ENCODE peak calls at places on chromosome 1, in six cellular contexts. Q is OCI-LY7; K is activated CD8-positive, alpha-beta memory T cell treated with anti-CD3 and anti-CD28 coated beads, Interleukin-2, amount 50 U/mL, for 48 hours; R is naive thymus-derived CD8-positive, alpha-beta T cell; P is GM03348; U is stimulated activated effector memory CD8-positive, alpha-beta T cell treated with anti-CD3 and anti-CD28 coated beads, Interleukin-12 subunit alpha, Interleukin-12 subunit beta, amount 100 ng/mL, for 72 hours. J is an unnamed sample.
A peak's percentile ranks its signal among the peaks of the same experiment; 100 is the strongest.

GRCh38 chr1:155977607-155978324 is 581 bp downstream of the ARHGEF2 start:
- DNase-seq in R (no peak), P (peak; percentile 71), U (peak; percentile 82), K (peak; percentile 82), Q (no peak), J (peak; percentile 76)

GRCh38 chr1:68128820-68129219 is 78.4 kb upstream of the DIRAS3 start:
- DNase-seq in U (no peak), K (no peak), Q (no peak), R (no peak), P (no peak), J (no peak)

GRCh38 chr1:202632241-202632640 is 78.0 kb downstream of the SYT2 start:
- DNase-seq in K (no peak), P (no peak), U (no peak), Q (no peak), R (no peak), J (no peak)

GRCh38 chr1:15187175-15187810 is 33.7 kb downstream of the TMEM51 start:
- DNase-seq in Q (no peak), P (no peak), K (no peak), U (no peak), R (no peak), J (no peak)

GRCh38 chr1:24055681-24056080 is 56.3 kb downstream of the MYOM3 start:
- DNase-seq in K (no peak), P (no peak), R (no peak), U (no peak), Q (no peak), J (no peak)

GRCh38 chr1:183038333-183038876 is 15.2 kb downstream of the LAMC1 start:
- DNase-seq in Q (no peak), K (no peak), P (no peak), R (no peak), U (no peak), J (no peak)

GRCh38 chr1:5239911-5240310 is 585.5 kb downstream of the AJAP1 start:
- DNase-seq in P (no peak), Q (no peak), R (no peak), K (no peak), U (no peak), J (no peak)

GRCh38 chr1:58072450-58072849 is 474.1 kb downstream of the OMA1 start:
- DNase-seq in Q (no peak), R (no peak), P (no peak), U (no peak), K (no peak), J (no peak)

GRCh38 chr1:15411593-15412487 is 2.2 kb downstream of the EFHD2 start:
- DNase-seq in R (peak; percentile 58), U (peak; percentile 80), K (peak; percentile 80), Q (peak; percentile 77), P (no peak), J (no peak)

GRCh38 chr1:19468397-19468956 is 16.9 kb downstream of the CAPZB start:
- DNase-seq in R (peak; percentile 56), P (no peak), U (peak; percentile 60), K (peak; percentile 73), Q (no peak), J (no peak)

GRCh38 chr1:154878371-154879355 is 8.6 kb upstream of the KCNN3 start:
- DNase-seq in Q (peak; percentile 83), R (peak; percentile 75), U (peak; percentile 81), P (peak; percentile 90), K (peak; percentile 86), J (peak; percentile 92)

GRCh38 chr1:203306970-203307541 is 1.7 kb downstream of the BTG2 start:
- DNase-seq in R (no peak), P (no peak), K (peak; percentile 79), U (no peak), Q (peak; percentile 58), J (peak; percentile 64)

GRCh38 chr1:99751877-99752504 is 14.4 kb downstream of the FRRS1 start:
- DNase-seq in Q (no peak), U (no peak), K (no peak), R (no peak), P (no peak), J (no peak)

GRCh38 chr1:145999321-146000024 is 3.1 kb upstream of the TXNIP start:
- DNase-seq in P (no peak), U (no peak), R (peak; percentile 51), K (no peak), Q (peak; percentile 46), J (no peak)

GRCh38 chr1:74197255-74197654 is 721 bp downstream of the LRRIQ3 start:
- DNase-seq in R (no peak), Q (no peak), P (no peak), K (no peak), U (no peak), J (no peak)

GRCh38 chr1:200147742-200148141 is 120.2 kb downstream of the NR5A2 start:
- DNase-seq in P (no peak), Q (no peak), K (no peak), R (no peak), U (no peak), J (no peak)

GRCh38 chr1:72623299-72623708 is 341.0 kb upstream of the NEGR1 start:
- DNase-seq in Q (peak; percentile 37), K (no peak), U (no peak), P (peak; percentile 58), R (peak; percentile 1), J (peak; percentile 47)